ENCODE peak calls at places on chromosomes 12 and 14, in ten cellular contexts. One of them, this sample, is unnamed.

GRCh38 chr14:20332946-20333782 is at the start of gene CCNB1IP1:
- DNase-seq in NCI-H774: peak; percentile 85
- DNase-seq in NCI-H345: peak; percentile 49
- DNase-seq in NCI-H1092 treated with DMSO at 0.1 percent for 48 hours: peak; percentile 95
- DNase-seq in anterior cingulate cortex: peak; percentile 52
- DNase-seq in progenitor cell of endocrine pancreas: peak; percentile 14
- DNase-seq in naive thymus-derived CD4-positive, alpha-beta T cell: peak; percentile 28
- DNase-seq in DMS153: peak; percentile 87
- DNase-seq in aorta: peak; percentile 56
- DNase-seq in COR-L47: peak; percentile 83
- DNase-seq in this sample: peak; percentile 28

GRCh38 chr12:65605019-65605418 is 219.3 kb upstream of the HMGA2 start:
- DNase-seq in NCI-H774: no peak
- DNase-seq in NCI-H345: no peak
- DNase-seq in NCI-H1092 treated with DMSO at 0.1 percent for 48 hours: no peak
- DNase-seq in anterior cingulate cortex: no peak
- DNase-seq in progenitor cell of endocrine pancreas: no peak
- DNase-seq in naive thymus-derived CD4-positive, alpha-beta T cell: no peak
- DNase-seq in DMS153: no peak
- DNase-seq in aorta: no peak
- DNase-seq in COR-L47: no peak
- DNase-seq in this sample: no peak

GRCh38 chr14:54435500-54435981 is 5.6 kb downstream of the CNIH1 start:
- DNase-seq in NCI-H774: no peak
- DNase-seq in NCI-H345: no peak
- DNase-seq in NCI-H1092 treated with DMSO at 0.1 percent for 48 hours: no peak
- DNase-seq in anterior cingulate cortex: no peak
- DNase-seq in progenitor cell of endocrine pancreas: no peak
- DNase-seq in naive thymus-derived CD4-positive, alpha-beta T cell: no peak
- DNase-seq in DMS153: no peak
- DNase-seq in aorta: no peak
- DNase-seq in COR-L47: no peak
- DNase-seq in this sample: no peak

GRCh38 chr12:68479261-68479581 is 131.5 kb upstream of the RAP1B start:
- DNase-seq in NCI-H774: no peak
- DNase-seq in NCI-H345: no peak
- DNase-seq in NCI-H1092 treated with DMSO at 0.1 percent for 48 hours: no peak
- DNase-seq in anterior cingulate cortex: no peak
- DNase-seq in progenitor cell of endocrine pancreas: no peak
- DNase-seq in naive thymus-derived CD4-positive, alpha-beta T cell: no peak
- DNase-seq in DMS153: no peak
- DNase-seq in aorta: no peak
- DNase-seq in COR-L47: no peak
- DNase-seq in this sample: no peak

GRCh38 chr14:24430682-24431568 is 1.2 kb downstream of the KHNYN start:
- DNase-seq in NCI-H774: no peak
- DNase-seq in NCI-H345: no peak
- DNase-seq in NCI-H1092 treated with DMSO at 0.1 percent for 48 hours: no peak
- DNase-seq in anterior cingulate cortex: no peak
- DNase-seq in progenitor cell of endocrine pancreas: no peak
- DNase-seq in naive thymus-derived CD4-positive, alpha-beta T cell: peak; percentile 64
- DNase-seq in DMS153: no peak
- DNase-seq in aorta: peak; percentile 60
- DNase-seq in COR-L47: no peak
- DNase-seq in this sample: no peak

GRCh38 chr14:32047791-32048190 is 29.3 kb upstream of the ARHGAP5 start:
- DNase-seq in NCI-H774: no peak
- DNase-seq in NCI-H345: no peak
- DNase-seq in NCI-H1092 treated with DMSO at 0.1 percent for 48 hours: no peak
- DNase-seq in anterior cingulate cortex: no peak
- DNase-seq in progenitor cell of endocrine pancreas: no peak
- DNase-seq in naive thymus-derived CD4-positive, alpha-beta T cell: no peak
- DNase-seq in DMS153: no peak
- DNase-seq in aorta: no peak
- DNase-seq in COR-L47: no peak
- DNase-seq in this sample: no peak

GRCh38 chr14:101819251-101819990 is 57.9 kb downstream of the PPP2R5C start:
- DNase-seq in NCI-H774: no peak
- DNase-seq in NCI-H345: no peak
- DNase-seq in NCI-H1092 treated with DMSO at 0.1 percent for 48 hours: no peak
- DNase-seq in anterior cingulate cortex: no peak
- DNase-seq in progenitor cell of endocrine pancreas: no peak
- DNase-seq in naive thymus-derived CD4-positive, alpha-beta T cell: peak; percentile 68
- DNase-seq in DMS153: no peak
- DNase-seq in aorta: no peak
- DNase-seq in COR-L47: no peak
- DNase-seq in this sample: no peak

GRCh38 chr12:46371718-46372130 is 849 bp downstream of the SLC38A2 start:
- DNase-seq in NCI-H774: peak; percentile 63
- DNase-seq in NCI-H345: peak; percentile 15
- DNase-seq in NCI-H1092 treated with DMSO at 0.1 percent for 48 hours: peak; percentile 91
- DNase-seq in anterior cingulate cortex: no peak
- DNase-seq in progenitor cell of endocrine pancreas: peak; percentile 58
- DNase-seq in naive thymus-derived CD4-positive, alpha-beta T cell: no peak
- DNase-seq in DMS153: peak; percentile 57
- DNase-seq in aorta: peak; percentile 83
- DNase-seq in COR-L47: peak; percentile 58
- DNase-seq in this sample: peak; percentile 67

GRCh38 chr14:98959958-98960616 is 311.9 kb downstream of the BCL11B start:
- DNase-seq in NCI-H774: no peak
- DNase-seq in NCI-H345: no peak
- DNase-seq in NCI-H1092 treated with DMSO at 0.1 percent for 48 hours: peak; percentile 11
- DNase-seq in anterior cingulate cortex: no peak
- DNase-seq in progenitor cell of endocrine pancreas: no peak
- DNase-seq in naive thymus-derived CD4-positive, alpha-beta T cell: no peak
- DNase-seq in DMS153: peak; percentile 41
- DNase-seq in aorta: no peak
- DNase-seq in COR-L47: no peak
- DNase-seq in this sample: no peak

GRCh38 chr12:47903927-47904646 is 707 bp downstream of the VDR start:
- DNase-seq in NCI-H774: no peak
- DNase-seq in NCI-H345: no peak
- DNase-seq in NCI-H1092 treated with DMSO at 0.1 percent for 48 hours: no peak
- DNase-seq in anterior cingulate cortex: no peak
- DNase-seq in progenitor cell of endocrine pancreas: no peak
- DNase-seq in naive thymus-derived CD4-positive, alpha-beta T cell: peak; percentile 69
- DNase-seq in DMS153: no peak
- DNase-seq in aorta: peak; percentile 86
- DNase-seq in COR-L47: no peak
- DNase-seq in this sample: peak; percentile 32

GRCh38 chr12:119446459-119446858 is 111.9 kb downstream of the CCDC60 start:
- DNase-seq in NCI-H774: no peak
- DNase-seq in NCI-H345: no peak
- DNase-seq in NCI-H1092 treated with DMSO at 0.1 percent for 48 hours: no peak
- DNase-seq in anterior cingulate cortex: no peak
- DNase-seq in progenitor cell of endocrine pancreas: no peak
- DNase-seq in naive thymus-derived CD4-positive, alpha-beta T cell: no peak
- DNase-seq in DMS153: no peak
- DNase-seq in aorta: no peak
- DNase-seq in COR-L47: no peak
- DNase-seq in this sample: no peak

GRCh38 chr12:89501793-89502192 is 22.8 kb downstream of the GALNT4 start:
- DNase-seq in NCI-H774: no peak
- DNase-seq in NCI-H345: no peak
- DNase-seq in NCI-H1092 treated with DMSO at 0.1 percent for 48 hours: no peak
- DNase-seq in anterior cingulate cortex: no peak
- DNase-seq in progenitor cell of endocrine pancreas: no peak
- DNase-seq in naive thymus-derived CD4-positive, alpha-beta T cell: no peak
- DNase-seq in DMS153: no peak
- DNase-seq in aorta: no peak
- DNase-seq in COR-L47: no peak
- DNase-seq in this sample: no peak

GRCh38 chr12:22481557-22482104 is 62.7 kb downstream of the C2CD5 start:
- DNase-seq in NCI-H774: no peak
- DNase-seq in NCI-H345: no peak
- DNase-seq in NCI-H1092 treated with DMSO at 0.1 percent for 48 hours: no peak
- DNase-seq in anterior cingulate cortex: no peak
- DNase-seq in progenitor cell of endocrine pancreas: no peak
- DNase-seq in naive thymus-derived CD4-positive, alpha-beta T cell: no peak
- DNase-seq in DMS153: no peak
- DNase-seq in aorta: no peak
- DNase-seq in COR-L47: no peak
- DNase-seq in this sample: no peak

GRCh38 chr12:34606749-34607519 is 584.6 kb downstream of the ALG10 start:
- DNase-seq in NCI-H774: no peak
- DNase-seq in NCI-H345: no peak
- DNase-seq in NCI-H1092 treated with DMSO at 0.1 percent for 48 hours: no peak
- DNase-seq in anterior cingulate cortex: no peak
- DNase-seq in progenitor cell of endocrine pancreas: peak; percentile 10
- DNase-seq in naive thymus-derived CD4-positive, alpha-beta T cell: no peak
- DNase-seq in DMS153: no peak
- DNase-seq in aorta: peak; percentile 21
- DNase-seq in COR-L47: no peak
- DNase-seq in this sample: no peak

GRCh38 chr12:84924956-84925355 is 12.4 kb upstream of the SLC6A15 start:
- DNase-seq in NCI-H774: no peak
- DNase-seq in NCI-H345: no peak
- DNase-seq in NCI-H1092 treated with DMSO at 0.1 percent for 48 hours: no peak
- DNase-seq in anterior cingulate cortex: no peak
- DNase-seq in progenitor cell of endocrine pancreas: no peak
- DNase-seq in naive thymus-derived CD4-positive, alpha-beta T cell: no peak
- DNase-seq in DMS153: no peak
- DNase-seq in aorta: no peak
- DNase-seq in COR-L47: no peak
- DNase-seq in this sample: no peak

This sample was measured in left ventricle myocardium inferior.